ENCODE peak calls at places on chromosomes 11 and 22, in eight cellular contexts. One of them, this sample, is unnamed.

GRCh38 chr11:78268516-78269410 is 80.0 kb downstream of the USP35 start:
- DNase-seq in cardiac muscle cell: no peak
- DNase-seq in GM12878: no peak
- DNase-seq in GM23338: no peak
- DNase-seq in AG09309: no peak
- DNase-seq in psoas muscle: peak
- DNase-seq in bronchial epithelial cell: no peak
- DNase-seq in A549: no peak
- DNase-seq in this sample: no peak

GRCh38 chr11:117020873-117021564 is 77.2 kb downstream of the SIK3 start:
- DNase-seq in cardiac muscle cell: no peak
- DNase-seq in psoas muscle: no peak
- DNase-seq in bronchial epithelial cell: no peak
- DNase-seq in AG09309: no peak
- DNase-seq in A549: no peak
- DNase-seq in GM12878: no peak
- DNase-seq in GM23338: no peak
- DNase-seq in this sample: no peak

GRCh38 chr11:115990004-115990447 is 485.8 kb upstream of the CADM1 start:
- DNase-seq in AG09309: no peak
- DNase-seq in GM12878: no peak
- DNase-seq in psoas muscle: no peak
- DNase-seq in GM23338: peak
- DNase-seq in cardiac muscle cell: peak
- DNase-seq in A549: peak
- DNase-seq in bronchial epithelial cell: no peak
- DNase-seq in this sample: peak

GRCh38 chr11:100681064-100681502 is 6.0 kb upstream of the ARHGAP42 start:
- DNase-seq in cardiac muscle cell: peak
- DNase-seq in bronchial epithelial cell: peak
- DNase-seq in GM12878: peak
- DNase-seq in AG09309: no peak
- DNase-seq in GM23338: peak
- DNase-seq in psoas muscle: peak
- DNase-seq in A549: peak
- DNase-seq in this sample: no peak

GRCh38 chr22:31431950-31432349 is 32.5 kb downstream of the DRG1 start:
- DNase-seq in AG09309: no peak
- DNase-seq in A549: no peak
- DNase-seq in GM12878: no peak
- DNase-seq in GM23338: no peak
- DNase-seq in bronchial epithelial cell: no peak
- DNase-seq in cardiac muscle cell: no peak
- DNase-seq in psoas muscle: no peak
- DNase-seq in this sample: no peak

GRCh38 chr11:75667268-75667830 is 1.5 kb downstream of the MAP6 start:
- DNase-seq in GM12878: no peak
- DNase-seq in psoas muscle: peak
- DNase-seq in A549: peak
- DNase-seq in GM23338: peak
- DNase-seq in bronchial epithelial cell: no peak
- DNase-seq in cardiac muscle cell: peak
- DNase-seq in AG09309: no peak
- DNase-seq in this sample: no peak

GRCh38 chr11:19995131-19995530 is 165.1 kb downstream of the DBX1 start:
- DNase-seq in cardiac muscle cell: no peak
- DNase-seq in bronchial epithelial cell: peak
- DNase-seq in psoas muscle: peak
- DNase-seq in GM12878: no peak
- DNase-seq in A549: peak
- DNase-seq in AG09309: peak
- DNase-seq in GM23338: no peak
- DNase-seq in this sample: no peak

GRCh38 chr11:128610765-128611617 is 23.6 kb upstream of the ETS1 start:
- DNase-seq in GM12878: peak
- DNase-seq in psoas muscle: no peak
- DNase-seq in A549: no peak
- DNase-seq in cardiac muscle cell: no peak
- DNase-seq in GM23338: no peak
- DNase-seq in AG09309: no peak
- DNase-seq in bronchial epithelial cell: no peak
- DNase-seq in this sample: no peak

GRCh38 chr22:33853200-33854097 is 66.8 kb downstream of the LARGE1 start:
- DNase-seq in AG09309: peak
- DNase-seq in psoas muscle: peak
- DNase-seq in GM12878: peak
- DNase-seq in A549: peak
- DNase-seq in GM23338: peak
- DNase-seq in bronchial epithelial cell: peak
- DNase-seq in cardiac muscle cell: peak
- DNase-seq in this sample: no peak

GRCh38 chr22:47276219-47276843 is 513.9 kb downstream of the TBC1D22A start:
- DNase-seq in GM23338: no peak
- DNase-seq in psoas muscle: no peak
- DNase-seq in GM12878: no peak
- DNase-seq in bronchial epithelial cell: no peak
- DNase-seq in cardiac muscle cell: no peak
- DNase-seq in A549: no peak
- DNase-seq in AG09309: no peak
- DNase-seq in this sample: no peak

GRCh38 chr11:17770917-17771316 is 36.3 kb downstream of the KCNC1 start:
- DNase-seq in GM12878: no peak
- DNase-seq in A549: no peak
- DNase-seq in AG09309: no peak
- DNase-seq in cardiac muscle cell: no peak
- DNase-seq in GM23338: no peak
- DNase-seq in bronchial epithelial cell: peak
- DNase-seq in psoas muscle: no peak
- DNase-seq in this sample: no peak
- TF ChIP-seq CTCF in GM12878: no peak
- TF ChIP-seq CTCF in A549: no peak
- TF ChIP-seq CTCF in AG09309: peak
- TF ChIP-seq CTCF in cardiac muscle cell: peak
- TF ChIP-seq CTCF in GM23338: peak
- TF ChIP-seq CTCF in bronchial epithelial cell: peak
- TF ChIP-seq CTCF in psoas muscle: peak
- TF ChIP-seq CTCF in this sample: no peak

DNA sequence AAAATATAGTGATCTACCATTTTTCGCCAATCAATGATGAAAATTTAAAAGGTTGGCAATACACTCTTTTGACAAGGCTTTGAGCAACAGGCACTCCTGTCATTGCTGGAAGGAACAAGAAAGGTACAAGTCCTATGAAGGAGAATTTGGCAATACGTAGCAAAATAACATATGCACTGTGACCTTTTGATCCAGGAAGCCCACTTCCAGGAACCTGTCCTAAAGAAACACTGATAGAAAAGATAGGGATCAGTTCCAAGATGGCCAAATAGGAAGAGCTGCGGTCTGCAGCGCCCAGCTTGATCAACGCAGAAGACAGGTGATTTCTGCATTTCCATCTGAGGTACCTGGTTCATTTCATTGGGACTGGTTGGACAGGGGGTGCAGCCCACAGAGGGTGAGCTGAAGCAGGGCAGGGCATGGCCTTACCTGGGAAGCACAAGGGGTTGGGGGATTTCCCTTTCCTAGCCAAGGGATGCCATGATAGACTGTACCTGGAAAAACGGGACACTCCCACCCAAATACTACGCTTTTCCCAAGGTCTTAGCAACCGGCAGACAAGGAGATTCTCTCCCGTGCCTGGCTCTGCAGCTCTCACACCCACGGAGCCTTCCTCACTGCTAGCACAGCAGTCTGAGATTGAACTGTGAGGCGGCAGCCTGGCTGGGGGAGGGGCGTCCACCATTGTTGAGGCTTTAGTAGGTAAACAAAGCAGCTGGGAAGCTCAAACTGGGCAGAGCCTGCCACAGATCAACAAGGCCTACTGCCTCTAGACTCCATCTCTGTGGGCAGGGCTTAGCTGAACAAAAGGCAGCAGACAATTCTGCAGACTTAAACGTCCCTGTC is 69.7 kb upstream of the GALNT18 start:
- DNase-seq in bronchial epithelial cell: no peak
- DNase-seq in GM12878: no peak
- DNase-seq in cardiac muscle cell: no peak
- DNase-seq in psoas muscle: no peak
- DNase-seq in A549: no peak
- DNase-seq in AG09309: no peak
- DNase-seq in GM23338: peak
- DNase-seq in this sample: no peak
- TF ChIP-seq CTCF in bronchial epithelial cell: no peak
- TF ChIP-seq CTCF in GM12878: no peak
- TF ChIP-seq CTCF in cardiac muscle cell: no peak
- TF ChIP-seq CTCF in psoas muscle: no peak
- TF ChIP-seq CTCF in A549: no peak
- TF ChIP-seq CTCF in AG09309: no peak
- TF ChIP-seq CTCF in GM23338: no peak
- TF ChIP-seq CTCF in this sample: no peak

GRCh38 chr11:66491315-66491935 is 11.2 kb downstream of the DPP3 start:
- DNase-seq in GM23338: peak
- DNase-seq in psoas muscle: no peak
- DNase-seq in AG09309: no peak
- DNase-seq in bronchial epithelial cell: no peak
- DNase-seq in cardiac muscle cell: peak
- DNase-seq in A549: no peak
- DNase-seq in GM12878: no peak
- DNase-seq in this sample: no peak
- TF ChIP-seq CTCF in GM23338: peak
- TF ChIP-seq CTCF in psoas muscle: peak
- TF ChIP-seq CTCF in AG09309: peak
- TF ChIP-seq CTCF in bronchial epithelial cell: peak
- TF ChIP-seq CTCF in cardiac muscle cell: peak
- TF ChIP-seq CTCF in A549: peak
- TF ChIP-seq CTCF in GM12878: peak
- TF ChIP-seq CTCF in this sample: peak

DNA sequence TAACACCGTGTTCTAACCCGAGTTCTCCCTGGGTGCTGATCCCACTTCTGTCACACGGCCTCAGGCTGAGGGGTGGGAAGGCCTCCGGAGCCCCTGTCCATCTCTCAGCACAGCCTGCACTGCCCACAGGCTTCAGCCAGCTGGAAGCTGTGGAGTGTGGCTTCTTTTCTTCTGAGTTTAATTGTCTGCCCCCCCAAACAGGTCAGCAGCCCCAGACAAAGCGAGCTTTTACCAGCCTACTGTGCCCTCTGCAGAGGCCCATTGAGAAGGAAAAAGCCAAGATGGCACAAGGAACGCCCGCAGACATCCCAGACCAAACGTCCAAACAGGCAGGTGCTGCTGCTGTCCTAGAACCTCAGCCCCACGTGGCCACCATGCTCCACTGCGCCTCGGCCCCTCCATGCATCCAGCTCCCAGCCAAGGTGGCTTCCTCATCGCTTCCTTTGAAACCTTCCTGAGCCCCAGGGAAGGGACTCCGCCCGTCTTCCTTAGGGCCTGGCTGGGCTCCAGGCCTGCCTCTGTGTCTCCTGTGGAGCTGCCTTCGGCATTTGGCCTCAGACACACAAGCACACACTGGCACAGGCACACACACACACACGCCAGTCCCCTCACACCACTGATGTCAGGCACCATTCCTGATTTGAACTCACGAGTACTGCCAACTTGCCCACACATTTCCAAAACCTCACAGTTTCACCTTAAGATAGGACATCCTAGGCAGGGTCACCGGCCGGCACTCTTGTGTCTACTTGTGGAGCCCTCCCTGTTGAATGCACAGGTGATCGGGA is 1.7 kb downstream of the MOB2 start:
- DNase-seq in cardiac muscle cell: no peak
- DNase-seq in GM12878: no peak
- DNase-seq in AG09309: no peak
- DNase-seq in A549: no peak
- DNase-seq in psoas muscle: peak
- DNase-seq in GM23338: no peak
- DNase-seq in bronchial epithelial cell: no peak
- DNase-seq in this sample: no peak
- TF ChIP-seq CTCF in cardiac muscle cell: no peak
- TF ChIP-seq CTCF in GM12878: no peak
- TF ChIP-seq CTCF in AG09309: no peak
- TF ChIP-seq CTCF in A549: no peak
- TF ChIP-seq CTCF in psoas muscle: no peak
- TF ChIP-seq CTCF in GM23338: no peak
- TF ChIP-seq CTCF in bronchial epithelial cell: no peak
- TF ChIP-seq CTCF in this sample: no peak

DNA sequence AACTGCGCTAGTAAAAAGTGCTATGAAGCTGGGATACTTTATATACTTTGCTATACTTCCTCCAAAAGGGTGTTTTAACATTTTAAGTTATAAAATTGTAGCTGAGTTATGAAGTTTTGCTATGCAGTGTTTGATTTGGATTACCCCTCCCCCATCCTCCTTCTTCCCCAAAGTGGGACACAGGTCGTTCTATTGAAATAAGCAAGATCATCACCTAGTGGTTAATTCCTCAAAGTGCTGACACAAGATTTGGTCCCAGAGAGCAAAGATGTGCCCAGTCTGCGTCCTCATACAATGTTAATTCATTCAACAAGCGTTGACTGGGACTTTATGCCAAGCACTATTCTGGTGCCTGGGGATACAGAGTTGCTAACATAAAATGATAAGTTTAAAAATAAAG is 78.5 kb downstream of the SPON1 start:
- DNase-seq in GM12878: no peak
- DNase-seq in AG09309: no peak
- DNase-seq in GM23338: peak
- DNase-seq in cardiac muscle cell: no peak
- DNase-seq in psoas muscle: no peak
- DNase-seq in bronchial epithelial cell: peak
- DNase-seq in A549: peak
- DNase-seq in this sample: no peak
- TF ChIP-seq CTCF in GM12878: peak
- TF ChIP-seq CTCF in AG09309: peak
- TF ChIP-seq CTCF in GM23338: peak
- TF ChIP-seq CTCF in cardiac muscle cell: peak
- TF ChIP-seq CTCF in psoas muscle: no peak
- TF ChIP-seq CTCF in bronchial epithelial cell: peak
- TF ChIP-seq CTCF in A549: peak
- TF ChIP-seq CTCF in this sample: peak

GRCh38 chr11:64842851-64843841 is 1.3 kb downstream of the CDC42BPG start:
- DNase-seq in GM23338: no peak
- DNase-seq in A549: peak
- DNase-seq in bronchial epithelial cell: peak
- DNase-seq in psoas muscle: no peak
- DNase-seq in GM12878: no peak
- DNase-seq in cardiac muscle cell: no peak
- DNase-seq in AG09309: no peak
- DNase-seq in this sample: no peak
- TF ChIP-seq CTCF in GM23338: no peak
- TF ChIP-seq CTCF in A549: no peak
- TF ChIP-seq CTCF in bronchial epithelial cell: no peak
- TF ChIP-seq CTCF in psoas muscle: no peak
- TF ChIP-seq CTCF in GM12878: no peak
- TF ChIP-seq CTCF in cardiac muscle cell: no peak
- TF ChIP-seq CTCF in AG09309: no peak
- TF ChIP-seq CTCF in this sample: no peak

DNA sequence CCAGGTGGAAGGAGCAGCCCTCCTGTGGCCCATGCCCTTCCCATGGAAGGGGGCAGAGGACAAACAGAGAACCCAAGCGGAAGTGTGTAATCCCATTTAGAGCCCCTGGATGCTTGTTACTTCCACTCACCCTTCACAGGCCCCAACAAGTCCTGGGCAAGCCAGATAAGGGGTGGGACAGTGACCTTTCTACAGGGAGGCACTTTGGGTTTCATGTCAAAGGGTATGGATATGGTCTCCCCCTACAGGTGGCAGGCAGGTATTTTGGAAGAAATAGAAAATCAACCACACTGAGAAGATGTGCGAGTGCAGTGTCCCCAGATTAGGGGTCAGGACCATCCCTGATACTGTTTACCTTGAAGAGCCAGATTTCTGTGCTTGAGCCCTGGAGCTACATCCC is 11.4 kb downstream of the MPEG1 start:
- DNase-seq in GM12878: no peak
- DNase-seq in bronchial epithelial cell: peak
- DNase-seq in GM23338: peak
- DNase-seq in cardiac muscle cell: no peak
- DNase-seq in psoas muscle: no peak
- DNase-seq in AG09309: no peak
- DNase-seq in A549: no peak
- DNase-seq in this sample: no peak
- TF ChIP-seq CTCF in GM12878: peak
- TF ChIP-seq CTCF in bronchial epithelial cell: peak
- TF ChIP-seq CTCF in GM23338: peak
- TF ChIP-seq CTCF in cardiac muscle cell: peak
- TF ChIP-seq CTCF in psoas muscle: no peak
- TF ChIP-seq CTCF in AG09309: no peak
- TF ChIP-seq CTCF in A549: peak
- TF ChIP-seq CTCF in this sample: no peak

This sample was measured in D721Med.